ENCODE peak calls at places on chromosomes 1 and 21, in four cellular contexts. K is T47D, Y is NCI-H510A treated with DMSO at 0.1 percent for 48 hours, M is COR-L47. S is an unnamed sample.

GRCh38 chr21:34612056-34612455 is 2.9 kb downstream of the RCAN1 start:
- DNase-seq in Y (peak), K (no peak), M (no peak), S (no peak)

GRCh38 chr1:239221656-239222055 is 164.7 kb upstream of the CHRM3 start:
- DNase-seq in K (no peak), Y (no peak), M (no peak), S (no peak)

GRCh38 chr1:18069903-18070302 is 37.7 kb upstream of the IGSF21 start:
- DNase-seq in Y (peak), M (no peak), K (no peak), S (no peak)

GRCh38 chr1:154539486-154540483 is 18.7 kb downstream of the UBE2Q1 start:
- DNase-seq in Y (no peak), M (no peak), K (peak), S (no peak)

GRCh38 chr1:39164256-39164655 is 40.2 kb upstream of the MACF1 start:
- DNase-seq in K (no peak), M (no peak), Y (no peak), S (no peak)

GRCh38 chr1:226827458-226827857 is 43.0 kb upstream of the PSEN2 start:
- DNase-seq in M (no peak), K (no peak), Y (no peak), S (no peak)

GRCh38 chr1:228782662-228783414 is 47.6 kb downstream of the RHOU start:
- DNase-seq in M (no peak), Y (no peak), K (peak), S (no peak)

GRCh38 chr1:150836129-150836773 is 28.2 kb upstream of the CTSK start:
- DNase-seq in K (peak), Y (no peak), M (no peak), S (no peak)

GRCh38 chr1:94805912-94806311 is 14.2 kb upstream of the SLC44A3 start:
- DNase-seq in K (peak), Y (peak), M (no peak), S (no peak)

GRCh38 chr1:24062221-24062620 is 49.7 kb downstream of the MYOM3 start:
- DNase-seq in M (no peak), K (no peak), Y (no peak), S (no peak)

GRCh38 chr1:116677474-116678062 is 10.0 kb upstream of the IGSF3 start:
- DNase-seq in Y (no peak), M (no peak), K (no peak), S (no peak)

GRCh38 chr1:21869620-21870121 is 57.6 kb downstream of the LDLRAD2 start:
- DNase-seq in Y (peak), M (peak), K (peak), S (no peak)

GRCh38 chr1:228646717-228647522 is 88.4 kb upstream of the RHOU start:
- DNase-seq in K (peak), Y (peak), M (peak), S (no peak)

GRCh38 chr1:174958396-174958795 is 41.4 kb upstream of the CACYBP start:
- DNase-seq in M (no peak), K (no peak), Y (no peak), S (no peak)

GRCh38 chr1:21779613-21780521 is 3.1 kb downstream of the USP48 start:
- DNase-seq in K (no peak), Y (no peak), M (no peak), S (no peak)

GRCh38 chr1:113903496-113904291 is 905 bp downstream of the AP4B1 start:
- DNase-seq in K (no peak), Y (peak), M (no peak), S (no peak)

GRCh38 chr1:81414417-81415087 is 386.2 kb upstream of the ADGRL2 start:
- DNase-seq in M (no peak), K (peak), Y (no peak), S (no peak)

GRCh38 chr1:200260587-200261335 is 149.1 kb downstream of the ZNF281 start:
- DNase-seq in K (peak), Y (peak), M (peak), S (no peak)

GRCh38 chr1:149986486-149987296 is 23.8 kb downstream of the OTUD7B start:
- DNase-seq in K (no peak), M (no peak), Y (no peak), S (no peak)

GRCh38 chr1:8239306-8240023 is 78.4 kb upstream of the SLC45A1 start:
- DNase-seq in Y (peak), M (no peak), K (no peak), S (no peak)

GRCh38 chr1:227887697-227888403 is 59.9 kb downstream of the WNT9A start:
- DNase-seq in K (no peak), M (no peak), Y (peak), S (peak)

GRCh38 chr1:167529829-167530474 is 11.6 kb upstream of the CD247 start:
- DNase-seq in Y (no peak), K (no peak), M (no peak), S (no peak)

GRCh38 chr1:246609632-246610031 is 43.4 kb downstream of the CNST start:
- DNase-seq in Y (no peak), K (peak), M (no peak), S (no peak)

GRCh38 chr1:157284446-157284845 is 146.3 kb upstream of the ETV3 start:
- DNase-seq in K (no peak), M (no peak), Y (no peak), S (no peak)

GRCh38 chr1:6260961-6261614 is at the start of gene GPR153:
- DNase-seq in K (peak), Y (peak), M (no peak), S (no peak)

GRCh38 chr1:161484613-161485012 is 20.6 kb upstream of the FCGR2A start:
- DNase-seq in M (no peak), K (peak), Y (no peak), S (no peak)

GRCh38 chr1:10833630-10834557 is 37.4 kb upstream of the CASZ1 start:
- DNase-seq in K (no peak), Y (no peak), M (no peak), S (no peak)

GRCh38 chr1:41580520-41581172 is 96.2 kb upstream of the EDN2 start:
- DNase-seq in M (no peak), K (no peak), Y (no peak), S (no peak)